ENCODE peak calls at places on chromosomes 1 and 21, in seven cellular contexts. X, I, G, Z, S, P and L are unnamed samples.

GRCh38 chr1:15770313-15770962 is 11.8 kb downstream of the FBLIM1 start:
- DNase-seq in X (no peak), I (no peak), G (no peak), Z (no peak), S (no peak), P (no peak), L (no peak)

GRCh38 chr1:246748867-246749266 is 24.7 kb downstream of the SCCPDH start:
- DNase-seq in X (no peak), I (no peak), G (no peak), Z (no peak), S (no peak), P (no peak), L (no peak)

GRCh38 chr1:40919475-40920011 is 57.4 kb upstream of the CITED4 start:
- DNase-seq in X (no peak), I (no peak), G (no peak), Z (peak; percentile 92), S (no peak), P (no peak), L (no peak)

GRCh38 chr1:12184008-12184681 is 17.4 kb downstream of the TNFRSF1B start:
- DNase-seq in X (peak; percentile 89), I (peak; percentile 67), G (no peak), Z (peak; percentile 56), S (peak; percentile 96), P (no peak), L (peak; percentile 73)

GRCh38 chr1:205700865-205701401 is 20.6 kb upstream of the SLC45A3 start:
- DNase-seq in X (peak; percentile 36), I (no peak), G (no peak), Z (no peak), S (no peak), P (no peak), L (no peak)

GRCh38 chr1:174114788-174115448 is 44.4 kb upstream of the RABGAP1L start:
- DNase-seq in X (no peak), I (peak; percentile 23), G (no peak), Z (no peak), S (no peak), P (no peak), L (peak; percentile 16)

GRCh38 chr1:81912383-81912782 is 111.6 kb downstream of the ADGRL2 start:
- DNase-seq in X (no peak), I (no peak), G (no peak), Z (no peak), S (no peak), P (no peak), L (no peak)

GRCh38 chr1:24095140-24095859 is 16.6 kb downstream of the MYOM3 start:
- DNase-seq in X (no peak), I (no peak), G (no peak), Z (no peak), S (no peak), P (no peak), L (no peak)

GRCh38 chr1:85681087-85681486 is 27.1 kb downstream of the ZNHIT6 start:
- DNase-seq in X (no peak), I (no peak), G (no peak), Z (no peak), S (no peak), P (no peak), L (no peak)

GRCh38 chr1:230250676-230251075 is 175.5 kb downstream of the PGBD5 start:
- DNase-seq in X (no peak), I (no peak), G (no peak), Z (no peak), S (no peak), P (no peak), L (no peak)

GRCh38 chr1:100296140-100296539 is 30.1 kb downstream of the RTCA start:
- DNase-seq in X (no peak), I (no peak), G (no peak), Z (no peak), S (no peak), P (no peak), L (no peak)

GRCh38 chr1:227947425-227947677 is 381 bp downstream of the WNT9A start:
- DNase-seq in X (no peak), I (no peak), G (no peak), Z (no peak), S (peak; percentile 71), P (no peak), L (no peak)

GRCh38 chr21:34022557-34023335 is 50.6 kb upstream of the MRPS6 start:
- DNase-seq in X (no peak), I (no peak), G (no peak), Z (no peak), S (peak; percentile 68), P (no peak), L (no peak)

GRCh38 chr1:214678386-214678785 is 75.4 kb downstream of the CENPF start:
- DNase-seq in X (no peak), I (no peak), G (no peak), Z (no peak), S (no peak), P (no peak), L (no peak)

GRCh38 chr1:37448691-37449417 is 25.5 kb upstream of the ZC3H12A start:
- DNase-seq in X (no peak), I (no peak), G (no peak), Z (no peak), S (no peak), P (no peak), L (no peak)

GRCh38 chr1:183804916-183805734 is at the start of gene RGL1:
- DNase-seq in X (peak; percentile 81), I (peak; percentile 73), G (no peak), Z (peak; percentile 46), S (peak; percentile 94), P (no peak), L (peak; percentile 60)

GRCh38 chr1:231421971-231422797 is at the start of gene EGLN1:
- DNase-seq in X (peak; percentile 80), I (peak; percentile 64), G (peak; percentile 19), Z (peak; percentile 89), S (peak; percentile 91), P (peak; percentile 48), L (peak; percentile 89)
- TF ChIP-seq EP300 in X (no peak), I (peak; percentile 81), G (no peak), Z (no peak), S (no peak), P (no peak), L (no peak)

GRCh38 chr1:168342572-168343280 is 62.0 kb downstream of the TBX19 start:
- DNase-seq in X (peak; percentile 94), I (peak; percentile 86), G (peak; percentile 77), Z (peak; percentile 87), S (peak; percentile 97), P (peak; percentile 61), L (peak; percentile 91)

GRCh38 chr1:168347630-168348029 is 67.0 kb downstream of the TBX19 start:
- DNase-seq in X (no peak), I (no peak), G (no peak), Z (no peak), S (no peak), P (no peak), L (no peak)

GRCh38 chr1:168343566-168343965 is 62.9 kb downstream of the TBX19 start:
- DNase-seq in X (no peak), I (no peak), G (no peak), Z (no peak), S (no peak), P (no peak), L (no peak)

GRCh38 chr1:168345939-168346338 is 65.3 kb downstream of the TBX19 start:
- DNase-seq in X (no peak), I (no peak), G (no peak), Z (no peak), S (no peak), P (no peak), L (no peak)

DNA sequence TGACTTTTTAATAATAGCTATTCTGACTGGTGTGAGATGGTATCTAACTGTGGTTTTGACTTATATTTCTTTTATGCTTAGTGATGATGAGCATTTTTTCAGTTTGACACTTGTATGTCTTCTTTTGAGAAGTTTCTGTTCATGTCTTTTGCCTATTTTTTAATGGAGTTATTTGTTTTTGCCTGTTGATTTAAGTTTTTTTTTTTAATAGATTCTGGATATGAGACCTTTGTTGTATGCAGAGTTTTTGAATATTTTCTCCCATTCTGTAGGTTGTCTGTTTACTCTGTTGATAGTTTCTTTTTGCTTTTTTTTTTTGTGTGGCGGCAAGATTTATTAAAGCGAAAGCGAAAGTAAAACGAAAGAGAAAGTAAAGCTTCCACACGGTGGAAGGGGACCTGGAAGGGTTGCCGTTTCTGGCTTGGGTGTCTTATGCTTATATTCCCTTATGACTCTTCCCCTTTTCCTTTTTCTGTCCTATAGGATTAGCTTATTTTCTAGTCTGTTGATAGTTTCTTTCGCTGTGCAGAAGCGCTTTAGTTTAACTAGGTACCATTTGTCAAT is 67.6 kb downstream of the TBX19 start:
- DNase-seq in X (no peak), I (no peak), G (no peak), Z (no peak), S (no peak), P (no peak), L (no peak)
- H3K27ac ChIP-seq in X (no peak overlapping the region), I (no peak overlapping the region), G (no peak overlapping the region), Z (peak overlapping the region; percentile 20), S (no peak overlapping the region), P (no peak overlapping the region), L (no peak overlapping the region)

DNA sequence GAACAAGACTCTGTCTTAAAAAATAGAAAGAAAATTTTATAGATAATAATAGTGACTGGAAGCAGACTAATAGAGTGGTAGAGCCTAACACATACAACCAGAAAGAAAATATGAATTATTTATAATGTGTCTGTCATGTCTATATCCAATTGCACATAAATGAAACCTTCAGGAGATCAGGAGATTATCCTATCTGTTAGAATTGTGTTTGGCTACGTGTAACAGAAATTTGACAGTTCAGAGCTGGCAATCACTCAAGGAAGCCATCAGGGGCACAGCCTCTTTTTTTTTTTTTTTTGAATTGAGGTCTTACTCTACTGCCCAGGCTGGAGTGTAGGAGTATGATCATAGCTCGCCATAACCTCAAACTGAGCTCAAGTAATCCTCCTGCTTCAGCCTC is 157.2 kb downstream of the TGFB2 start:
- DNase-seq in X (no peak), I (no peak), G (no peak), Z (no peak), S (no peak), P (no peak), L (no peak)
- TF ChIP-seq EP300 in X (no peak), I (no peak), G (no peak), Z (no peak), S (no peak), P (no peak), L (no peak)

GRCh38 chr1:156242738-156243137 is 754 bp downstream of the BGLAP start:
- DNase-seq in X (no peak), I (no peak), G (no peak), Z (no peak), S (no peak), P (no peak), L (no peak)

GRCh38 chr1:156244126-156244525 is 2.1 kb downstream of the BGLAP start:
- DNase-seq in X (no peak), I (no peak), G (no peak), Z (no peak), S (no peak), P (no peak), L (no peak)

GRCh38 chr1:156244712-156245111 is 2.7 kb downstream of the BGLAP start:
- DNase-seq in X (no peak), I (no peak), G (no peak), Z (no peak), S (no peak), P (no peak), L (no peak)

GRCh38 chr1:156241311-156241811 is 623 bp upstream of the BGLAP start:
- DNase-seq in X (no peak), I (no peak), G (no peak), Z (no peak), S (no peak), P (no peak), L (no peak)

DNA sequence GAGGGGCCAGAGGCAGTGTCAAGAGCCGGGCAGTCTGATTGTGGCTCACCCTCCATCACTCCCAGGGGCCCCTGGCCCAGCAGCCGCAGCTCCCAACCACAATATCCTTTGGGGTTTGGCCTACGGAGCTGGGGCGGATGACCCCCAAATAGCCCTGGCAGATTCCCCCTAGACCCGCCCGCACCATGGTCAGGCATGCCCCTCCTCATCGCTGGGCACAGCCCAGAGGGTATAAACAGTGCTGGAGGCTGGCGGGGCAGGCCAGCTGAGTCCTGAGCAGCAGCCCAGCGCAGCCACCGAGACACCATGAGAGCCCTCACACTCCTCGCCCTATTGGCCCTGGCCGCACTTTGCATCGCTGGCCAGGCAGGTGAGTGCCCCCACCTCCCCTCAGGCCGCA is at the start of gene BGLAP:
- DNase-seq in X (no peak), I (no peak), G (no peak), Z (no peak), S (no peak), P (no peak), L (no peak)
- H3K27ac ChIP-seq in X (no peak within 1 kb of the TSS), I (no peak within 1 kb of the TSS), G (no peak within 1 kb of the TSS), Z (no peak within 1 kb of the TSS), S (no peak within 1 kb of the TSS), P (no peak within 1 kb of the TSS), L (no peak within 1 kb of the TSS)